ENCODE peak calls at places on chromosomes 7 and 10, in six cellular contexts. W is AG04449; Z is T follicular helper cell; X is activated CD8-positive, alpha-beta T cell treated with anti-CD3 and anti-CD28 coated beads, Interleukin-2, amount 10 ng/mL, durations not matched to agents 7 days and 5 days; N is H54; R is CD8-positive, alpha-beta memory T cell. G is an unnamed sample.

GRCh38 chr7:47515305-47515834 is 66.5 kb downstream of the TNS3 start:
- DNase-seq in W (no peak), Z (no peak), X (no peak), N (no peak), R (no peak), G (no peak)

GRCh38 chr10:133163889-133164815 is 4.1 kb downstream of the KNDC1 start:
- DNase-seq in W (no peak), Z (no peak), X (no peak), N (no peak), R (no peak), G (no peak)

GRCh38 chr7:8255680-8256656 is 6.0 kb downstream of the ICA1 start:
- DNase-seq in W (no peak), Z (no peak), X (no peak), N (no peak), R (no peak), G (no peak)

GRCh38 chr10:124524991-124525653 is 63.5 kb downstream of the LHPP start:
- DNase-seq in W (no peak), Z (no peak), X (no peak), N (no peak), R (no peak), G (no peak)

GRCh38 chr7:16113058-16113457 is 308.3 kb downstream of the CRPPA start:
- DNase-seq in W (no peak), Z (no peak), X (no peak), N (no peak), R (no peak), G (no peak)

GRCh38 chr10:68348265-68348741 is 15.6 kb upstream of the PBLD start:
- DNase-seq in W (no peak), Z (peak), X (peak), N (peak), R (peak), G (no peak)

GRCh38 chr7:19752045-19752444 is 21.4 kb downstream of the TMEM196 start:
- DNase-seq in W (no peak), Z (no peak), X (no peak), N (no peak), R (no peak), G (no peak)

GRCh38 chr10:60572511-60573194 is 183.0 kb upstream of the ANK3 start:
- DNase-seq in W (no peak), Z (no peak), X (peak), N (peak), R (no peak), G (no peak)